ENCODE peak calls at places on chromosomes 5 and 9, in seven cellular contexts. One of them, this sample, is unnamed. For H3K27me3, the result is how much of the 10 kb centered on the place peaks cover.

GRCh38 chr5:180178516-180179398 is 30.3 kb downstream of the RASGEF1C start:
- DNase-seq in heart left ventricle: no peak
- DNase-seq in esophagus muscularis mucosa: peak
- DNase-seq in dorsolateral prefrontal cortex: no peak
- DNase-seq in left ventricle myocardium inferior: no peak
- DNase-seq in Panc1: no peak
- DNase-seq in CD8-positive, alpha-beta T cell: no peak
- DNase-seq in this sample: no peak

GRCh38 chr9:122225323-122226141 is 3.2 kb downstream of the LHX6 start:
- DNase-seq in CD8-positive, alpha-beta T cell: no peak
- DNase-seq in dorsolateral prefrontal cortex: no peak
- DNase-seq in left ventricle myocardium inferior: no peak
- DNase-seq in Panc1: no peak
- DNase-seq in esophagus muscularis mucosa: no peak
- DNase-seq in heart left ventricle: no peak
- DNase-seq in this sample: no peak

GRCh38 chr5:35903631-35904203 is 34.7 kb downstream of the CAPSL start:
- DNase-seq in heart left ventricle: no peak
- DNase-seq in Panc1: no peak
- DNase-seq in dorsolateral prefrontal cortex: no peak
- DNase-seq in left ventricle myocardium inferior: no peak
- DNase-seq in esophagus muscularis mucosa: no peak
- DNase-seq in CD8-positive, alpha-beta T cell: no peak
- DNase-seq in this sample: no peak

GRCh38 chr5:17343675-17344074 is 126.2 kb downstream of the BASP1 start:
- DNase-seq in Panc1: peak
- DNase-seq in left ventricle myocardium inferior: no peak
- DNase-seq in CD8-positive, alpha-beta T cell: no peak
- DNase-seq in heart left ventricle: no peak
- DNase-seq in dorsolateral prefrontal cortex: no peak
- DNase-seq in esophagus muscularis mucosa: no peak
- DNase-seq in this sample: no peak

GRCh38 chr9:94903961-94904421 is 177.5 kb downstream of the AOPEP start:
- DNase-seq in dorsolateral prefrontal cortex: no peak
- DNase-seq in heart left ventricle: no peak
- DNase-seq in left ventricle myocardium inferior: no peak
- DNase-seq in Panc1: no peak
- DNase-seq in esophagus muscularis mucosa: no peak
- DNase-seq in CD8-positive, alpha-beta T cell: no peak
- DNase-seq in this sample: no peak

GRCh38 chr5:77921369-77921768 is 145.2 kb upstream of the TBCA start:
- DNase-seq in dorsolateral prefrontal cortex: no peak
- DNase-seq in left ventricle myocardium inferior: no peak
- DNase-seq in esophagus muscularis mucosa: no peak
- DNase-seq in heart left ventricle: no peak
- DNase-seq in CD8-positive, alpha-beta T cell: no peak
- DNase-seq in Panc1: no peak
- DNase-seq in this sample: no peak

GRCh38 chr9:13689925-13690324 is 410.4 kb upstream of the MPDZ start:
- DNase-seq in dorsolateral prefrontal cortex: no peak
- DNase-seq in Panc1: no peak
- DNase-seq in esophagus muscularis mucosa: no peak
- DNase-seq in heart left ventricle: no peak
- DNase-seq in left ventricle myocardium inferior: no peak
- DNase-seq in CD8-positive, alpha-beta T cell: no peak
- DNase-seq in this sample: no peak

GRCh38 chr9:16033921-16034320 is 481.1 kb downstream of the CCDC171 start:
- DNase-seq in dorsolateral prefrontal cortex: no peak
- DNase-seq in left ventricle myocardium inferior: no peak
- DNase-seq in esophagus muscularis mucosa: peak
- DNase-seq in Panc1: no peak
- DNase-seq in CD8-positive, alpha-beta T cell: no peak
- DNase-seq in heart left ventricle: no peak
- DNase-seq in this sample: no peak

GRCh38 chr5:96220610-96221390 is 212.2 kb downstream of the PCSK1 start:
- DNase-seq in dorsolateral prefrontal cortex: no peak
- DNase-seq in CD8-positive, alpha-beta T cell: no peak
- DNase-seq in heart left ventricle: no peak
- DNase-seq in left ventricle myocardium inferior: no peak
- DNase-seq in Panc1: no peak
- DNase-seq in esophagus muscularis mucosa: no peak
- DNase-seq in this sample: no peak

GRCh38 chr5:178273041-178273440 is 40.4 kb upstream of the PHYKPL start:
- DNase-seq in left ventricle myocardium inferior: no peak
- DNase-seq in heart left ventricle: peak
- DNase-seq in esophagus muscularis mucosa: no peak
- DNase-seq in CD8-positive, alpha-beta T cell: no peak
- DNase-seq in dorsolateral prefrontal cortex: no peak
- DNase-seq in Panc1: no peak
- DNase-seq in this sample: no peak

GRCh38 chr9:6567140-6567591 is 78.4 kb downstream of the GLDC start:
- DNase-seq in Panc1: peak
- DNase-seq in heart left ventricle: no peak
- DNase-seq in CD8-positive, alpha-beta T cell: no peak
- DNase-seq in dorsolateral prefrontal cortex: peak
- DNase-seq in esophagus muscularis mucosa: no peak
- DNase-seq in left ventricle myocardium inferior: no peak
- DNase-seq in this sample: no peak

GRCh38 chr9:77876091-77876490 is 155.5 kb downstream of the GNAQ start:
- DNase-seq in left ventricle myocardium inferior: no peak
- DNase-seq in dorsolateral prefrontal cortex: no peak
- DNase-seq in Panc1: no peak
- DNase-seq in esophagus muscularis mucosa: no peak
- DNase-seq in CD8-positive, alpha-beta T cell: no peak
- DNase-seq in heart left ventricle: peak
- DNase-seq in this sample: peak

GRCh38 chr9:108867829-108868228 is 5.8 kb downstream of the ACTL7A start:
- DNase-seq in CD8-positive, alpha-beta T cell: no peak
- DNase-seq in Panc1: no peak
- DNase-seq in heart left ventricle: no peak
- DNase-seq in esophagus muscularis mucosa: no peak
- DNase-seq in dorsolateral prefrontal cortex: no peak
- DNase-seq in left ventricle myocardium inferior: no peak
- DNase-seq in this sample: no peak

GRCh38 chr9:111572945-111573604 is 26.4 kb downstream of the PTGR1 start:
- DNase-seq in left ventricle myocardium inferior: no peak
- DNase-seq in dorsolateral prefrontal cortex: no peak
- DNase-seq in CD8-positive, alpha-beta T cell: no peak
- DNase-seq in heart left ventricle: peak
- DNase-seq in esophagus muscularis mucosa: no peak
- DNase-seq in Panc1: no peak
- DNase-seq in this sample: no peak

GRCh38 chr5:15545082-15545481 is 45.1 kb downstream of the FBXL7 start:
- DNase-seq in left ventricle myocardium inferior: no peak
- DNase-seq in Panc1: no peak
- DNase-seq in CD8-positive, alpha-beta T cell: no peak
- DNase-seq in heart left ventricle: no peak
- DNase-seq in esophagus muscularis mucosa: no peak
- DNase-seq in dorsolateral prefrontal cortex: no peak
- DNase-seq in this sample: no peak

GRCh38 chr9:37944671-37945481 is 40.9 kb upstream of the SLC25A51 start:
- DNase-seq in dorsolateral prefrontal cortex: no peak
- DNase-seq in left ventricle myocardium inferior: no peak
- DNase-seq in Panc1: no peak
- DNase-seq in heart left ventricle: no peak
- DNase-seq in esophagus muscularis mucosa: no peak
- DNase-seq in CD8-positive, alpha-beta T cell: no peak
- DNase-seq in this sample: no peak

GRCh38 chr5:134445841-134446818 is 34.4 kb upstream of the CDKN2AIPNL start:
- DNase-seq in dorsolateral prefrontal cortex: no peak
- DNase-seq in CD8-positive, alpha-beta T cell: no peak
- DNase-seq in Panc1: no peak
- DNase-seq in heart left ventricle: no peak
- DNase-seq in left ventricle myocardium inferior: no peak
- DNase-seq in esophagus muscularis mucosa: no peak
- DNase-seq in this sample: no peak

GRCh38 chr5:177431317-177432142 is 5.1 kb downstream of the GRK6 start:
- DNase-seq in esophagus muscularis mucosa: no peak
- DNase-seq in left ventricle myocardium inferior: peak
- DNase-seq in heart left ventricle: peak
- DNase-seq in Panc1: no peak
- DNase-seq in CD8-positive, alpha-beta T cell: peak
- DNase-seq in dorsolateral prefrontal cortex: no peak
- DNase-seq in this sample: peak

GRCh38 chr9:103188966-103189365 is 193.8 kb downstream of the CYLC2 start:
- DNase-seq in CD8-positive, alpha-beta T cell: no peak
- DNase-seq in dorsolateral prefrontal cortex: no peak
- DNase-seq in left ventricle myocardium inferior: no peak
- DNase-seq in Panc1: no peak
- DNase-seq in esophagus muscularis mucosa: no peak
- DNase-seq in heart left ventricle: peak
- DNase-seq in this sample: no peak

GRCh38 chr5:41637869-41638268 is 127.5 kb upstream of the PLCXD3 start:
- DNase-seq in left ventricle myocardium inferior: no peak
- DNase-seq in CD8-positive, alpha-beta T cell: no peak
- DNase-seq in Panc1: no peak
- DNase-seq in heart left ventricle: no peak
- DNase-seq in esophagus muscularis mucosa: no peak
- DNase-seq in dorsolateral prefrontal cortex: no peak
- DNase-seq in this sample: no peak

GRCh38 chr9:121021294-121021693 is 28.8 kb downstream of the C5 start:
- DNase-seq in left ventricle myocardium inferior: no peak
- DNase-seq in dorsolateral prefrontal cortex: no peak
- DNase-seq in esophagus muscularis mucosa: no peak
- DNase-seq in heart left ventricle: no peak
- DNase-seq in Panc1: no peak
- DNase-seq in CD8-positive, alpha-beta T cell: no peak
- DNase-seq in this sample: no peak

GRCh38 chr9:88773627-88774244 is 217.5 kb upstream of the S1PR3 start:
- DNase-seq in esophagus muscularis mucosa: no peak
- DNase-seq in left ventricle myocardium inferior: no peak
- DNase-seq in dorsolateral prefrontal cortex: no peak
- DNase-seq in Panc1: no peak
- DNase-seq in CD8-positive, alpha-beta T cell: no peak
- DNase-seq in heart left ventricle: no peak
- DNase-seq in this sample: no peak
- TF ChIP-seq CTCF in esophagus muscularis mucosa: peak
- TF ChIP-seq CTCF in left ventricle myocardium inferior: peak
- TF ChIP-seq CTCF in dorsolateral prefrontal cortex: no peak
- TF ChIP-seq CTCF in Panc1: no peak
- TF ChIP-seq CTCF in CD8-positive, alpha-beta T cell: no peak
- TF ChIP-seq CTCF in heart left ventricle: peak
- TF ChIP-seq CTCF in this sample: no peak

DNA sequence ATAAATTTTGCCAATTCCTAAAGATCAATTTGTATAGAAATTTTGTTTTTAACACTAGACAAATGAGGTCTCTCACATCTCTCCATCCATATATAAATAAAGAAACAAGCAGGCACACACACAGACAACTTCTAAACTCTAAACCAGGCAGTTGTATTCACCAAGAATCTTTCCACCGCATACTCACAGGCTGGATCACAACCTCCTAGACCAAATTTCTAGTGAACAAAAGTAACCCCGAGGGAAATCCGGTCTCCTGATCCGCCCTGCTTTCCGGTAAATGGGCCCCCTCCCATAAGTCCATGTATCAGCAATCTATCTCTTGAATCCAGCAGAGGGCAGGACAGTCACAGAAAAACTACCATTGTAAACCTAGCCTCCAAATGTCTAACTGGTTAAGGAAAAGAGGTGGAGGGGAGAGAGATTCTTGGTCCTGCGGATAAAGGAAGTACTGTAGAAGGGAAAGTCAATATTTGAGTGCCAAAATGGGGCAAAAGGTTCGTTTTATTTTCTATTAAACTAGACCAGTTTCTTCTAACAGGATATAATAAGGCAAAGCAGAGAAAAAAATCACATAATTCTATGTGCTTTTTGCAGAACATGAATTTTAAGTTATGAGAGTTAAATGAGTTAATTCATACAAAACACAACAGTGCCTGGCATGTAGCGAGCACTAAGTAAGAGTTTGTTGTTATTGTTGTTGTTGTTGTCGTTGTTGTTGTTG is 4.8 kb upstream of the SMU1 start:
- DNase-seq in heart left ventricle: peak
- DNase-seq in esophagus muscularis mucosa: no peak
- DNase-seq in left ventricle myocardium inferior: peak
- DNase-seq in CD8-positive, alpha-beta T cell: peak
- DNase-seq in dorsolateral prefrontal cortex: no peak
- DNase-seq in Panc1: peak
- DNase-seq in this sample: peak
- H3K4me3 ChIP-seq in heart left ventricle: no peak
- H3K4me3 ChIP-seq in esophagus muscularis mucosa: no peak
- H3K4me3 ChIP-seq in left ventricle myocardium inferior: no peak
- H3K4me3 ChIP-seq in CD8-positive, alpha-beta T cell: peak
- H3K4me3 ChIP-seq in dorsolateral prefrontal cortex: peak
- H3K4me3 ChIP-seq in Panc1: peak
- H3K4me3 ChIP-seq in this sample: peak

DNA sequence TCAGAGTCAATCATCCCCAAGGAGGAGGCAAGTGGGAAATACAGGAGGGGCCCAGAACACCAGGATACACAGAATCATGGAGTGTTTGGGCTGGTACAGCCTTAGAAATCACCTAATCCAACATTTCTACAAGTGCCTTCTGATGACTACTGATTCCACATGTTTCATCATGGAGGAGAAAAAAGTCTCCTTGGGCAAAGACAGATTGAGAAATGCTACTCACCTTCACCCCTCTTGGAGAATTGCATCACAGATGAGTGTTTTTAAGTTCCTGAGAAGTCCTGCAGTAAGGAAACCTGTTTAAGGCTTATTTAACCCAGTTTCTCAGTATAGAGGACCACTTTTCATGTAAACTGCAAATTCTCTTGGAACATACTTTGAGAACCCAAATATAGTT is 2.2 kb upstream of the SLIT3 start:
- DNase-seq in Panc1: no peak
- DNase-seq in CD8-positive, alpha-beta T cell: no peak
- DNase-seq in esophagus muscularis mucosa: no peak
- DNase-seq in heart left ventricle: no peak
- DNase-seq in left ventricle myocardium inferior: no peak
- DNase-seq in dorsolateral prefrontal cortex: no peak
- DNase-seq in this sample: no peak
- H3K27me3 ChIP-seq in Panc1: under half
- H3K27me3 ChIP-seq in CD8-positive, alpha-beta T cell: under half
- H3K27me3 ChIP-seq in esophagus muscularis mucosa: under half
- H3K27me3 ChIP-seq in heart left ventricle: half or more
- H3K27me3 ChIP-seq in left ventricle myocardium inferior: half or more
- H3K27me3 ChIP-seq in dorsolateral prefrontal cortex: under half
- H3K27me3 ChIP-seq in this sample: under half

DNA sequence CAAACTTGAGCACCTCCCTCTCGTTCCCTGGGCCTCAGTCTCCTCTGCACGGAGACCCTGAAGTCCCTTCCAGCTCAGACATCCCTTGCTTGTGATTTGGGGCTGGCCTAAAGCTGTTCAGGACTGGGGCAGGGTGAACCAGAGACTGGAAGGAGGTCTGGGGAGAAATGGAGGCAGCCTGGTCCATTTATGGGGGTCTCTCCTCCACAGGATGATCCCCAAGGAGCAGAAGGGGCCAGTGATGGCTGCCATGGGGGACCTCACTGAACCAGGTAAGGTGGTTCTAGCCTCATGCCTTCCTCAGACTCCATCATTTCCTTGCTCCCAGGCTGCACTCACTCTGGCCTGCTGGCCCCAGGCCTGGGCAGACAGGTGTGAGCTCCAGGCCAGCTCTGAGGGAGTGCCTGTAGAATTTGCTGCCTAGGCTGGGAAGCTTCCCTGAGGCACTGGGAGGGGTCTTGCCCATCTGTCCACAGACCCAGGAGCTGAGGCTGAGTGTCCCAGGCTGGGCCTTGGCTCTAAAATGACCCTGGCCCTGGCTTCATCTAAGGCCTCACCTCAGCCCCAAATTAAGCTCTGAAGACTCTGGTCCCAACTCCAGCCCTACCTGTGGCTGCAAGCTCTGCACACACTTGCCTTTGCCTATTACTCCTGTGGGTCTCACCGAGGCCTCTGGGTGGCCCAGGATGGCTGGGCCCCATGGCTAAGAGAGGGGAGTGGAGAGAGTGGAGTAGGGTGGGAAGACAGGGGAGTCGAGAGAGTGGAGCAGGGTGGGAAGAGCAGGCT is 1.9 kb downstream of the MYOZ3 start:
- DNase-seq in esophagus muscularis mucosa: no peak
- DNase-seq in left ventricle myocardium inferior: no peak
- DNase-seq in CD8-positive, alpha-beta T cell: no peak
- DNase-seq in heart left ventricle: no peak
- DNase-seq in Panc1: no peak
- DNase-seq in dorsolateral prefrontal cortex: no peak
- DNase-seq in this sample: no peak
- TF ChIP-seq CTCF in esophagus muscularis mucosa: no peak
- TF ChIP-seq CTCF in left ventricle myocardium inferior: no peak
- TF ChIP-seq CTCF in CD8-positive, alpha-beta T cell: no peak
- TF ChIP-seq CTCF in heart left ventricle: no peak
- TF ChIP-seq CTCF in Panc1: no peak
- TF ChIP-seq CTCF in dorsolateral prefrontal cortex: no peak
- TF ChIP-seq CTCF in this sample: no peak